ENCODE peak calls at places on chromosomes 2 and 18, in eight cellular contexts. V is upper lobe of left lung, Z is H1, D is SK-N-SH, M is K562, J is spleen, B is endothelial cell of umbilical vein, X is esophagus muscularis mucosa. H is an unnamed sample. For H3K9me3, the result is how much of the 10 kb centered on the place peaks cover.

GRCh38 chr2:78029392-78029995 is 507.3 kb upstream of the LRRTM4 start:
- DNase-seq in V (no peak), Z (peak), D (no peak), M (no peak), J (no peak), B (no peak), X (no peak), H (no peak)

GRCh38 chr2:168814939-168815907 is 12.8 kb downstream of the NOSTRIN start:
- DNase-seq in V (no peak), Z (no peak), D (no peak), M (no peak), J (no peak), B (no peak), X (no peak), H (no peak)

GRCh38 chr2:27842894-27843293 is 47.3 kb downstream of the RBKS start:
- DNase-seq in V (no peak), Z (no peak), D (no peak), M (no peak), J (no peak), B (no peak), X (no peak), H (no peak)

GRCh38 chr2:98502556-98503335 is 58.1 kb downstream of the INPP4A start:
- DNase-seq in V (no peak), Z (no peak), D (no peak), M (no peak), J (no peak), B (peak), X (no peak), H (no peak)

GRCh38 chr2:147061269-147061668 is 783.6 kb upstream of the ACVR2A start:
- DNase-seq in V (no peak), Z (no peak), D (no peak), M (no peak), J (no peak), B (no peak), X (no peak), H (no peak)

GRCh38 chr18:2173464-2173863 is 397.8 kb downstream of the METTL4 start:
- DNase-seq in V (no peak), Z (no peak), D (no peak), M (no peak), J (no peak), B (peak), X (no peak), H (peak)

GRCh38 chr2:121006783-121007489 is 271.3 kb downstream of the GLI2 start:
- DNase-seq in V (no peak), Z (no peak), D (no peak), M (no peak), J (no peak), B (no peak), X (peak), H (no peak)

GRCh38 chr2:143981428-143981827 is 538.5 kb downstream of the ZEB2 start:
- DNase-seq in V (no peak), Z (no peak), D (no peak), M (no peak), J (no peak), B (no peak), X (no peak), H (no peak)

GRCh38 chr2:27221166-27221565 is 4.0 kb downstream of the CAD start:
- DNase-seq in V (no peak), Z (no peak), D (no peak), M (no peak), J (no peak), B (no peak), X (no peak), H (no peak)

GRCh38 chr2:168753765-168754334 is 48.6 kb upstream of the NOSTRIN start:
- DNase-seq in V (no peak), Z (no peak), D (no peak), M (no peak), J (no peak), B (no peak), X (no peak), H (no peak)

GRCh38 chr2:191386938-191387536 is 141.8 kb downstream of the MYO1B start:
- DNase-seq in V (no peak), Z (no peak), D (no peak), M (no peak), J (no peak), B (peak), X (no peak), H (no peak)

GRCh38 chr2:74092236-74092635 is 55.5 kb downstream of the BOLA3 start:
- DNase-seq in V (no peak), Z (peak), D (no peak), M (no peak), J (no peak), B (no peak), X (no peak), H (no peak)

GRCh38 chr2:151946856-151947523 is 118.8 kb upstream of the ARL5A start:
- DNase-seq in V (no peak), Z (peak), D (peak), M (peak), J (no peak), B (peak), X (no peak), H (no peak)

GRCh38 chr2:174059875-174060226 is 94.7 kb upstream of the SP3 start:
- DNase-seq in V (no peak), Z (no peak), D (no peak), M (no peak), J (no peak), B (no peak), X (no peak), H (no peak)

GRCh38 chr2:239678666-239679296 is 278.0 kb upstream of the HDAC4 start:
- DNase-seq in V (no peak), Z (no peak), D (no peak), M (no peak), J (no peak), B (no peak), X (no peak), H (no peak)

GRCh38 chr2:190947139-190947538 is 66.5 kb downstream of the GLS start:
- DNase-seq in V (no peak), Z (no peak), D (peak), M (no peak), J (no peak), B (peak), X (no peak), H (no peak)

GRCh38 chr2:24214880-24215279 is 40.0 kb downstream of the FAM228A start:
- DNase-seq in V (no peak), Z (no peak), D (no peak), M (no peak), J (no peak), B (no peak), X (no peak), H (no peak)

GRCh38 chr2:127386246-127386645 is 1.5 kb downstream of the MAP3K2 start:
- DNase-seq in V (no peak), Z (no peak), D (no peak), M (no peak), J (no peak), B (no peak), X (no peak), H (no peak)

GRCh38 chr2:208373460-208374089 is 33.0 kb upstream of the PTH2R start:
- DNase-seq in V (no peak), Z (no peak), D (peak), M (peak), J (no peak), B (peak), X (no peak), H (no peak)

GRCh38 chr2:47243596-47244323 is 88.7 kb upstream of the STPG4 start:
- DNase-seq in V (no peak), Z (no peak), D (peak), M (no peak), J (no peak), B (no peak), X (no peak), H (no peak)

GRCh38 chr2:158931577-158931976 is 36.9 kb upstream of the TANC1 start:
- DNase-seq in V (no peak), Z (no peak), D (no peak), M (no peak), J (no peak), B (peak), X (no peak), H (no peak)

GRCh38 chr2:210158236-210158635 is 13.0 kb downstream of the KANSL1L start:
- DNase-seq in V (no peak), Z (no peak), D (no peak), M (no peak), J (no peak), B (no peak), X (no peak), H (no peak)

GRCh38 chr2:201126308-201127127 is 10.6 kb downstream of the CFLAR start:
- DNase-seq in V (no peak), Z (no peak), D (no peak), M (no peak), J (no peak), B (peak), X (no peak), H (no peak)

GRCh38 chr2:215833531-215834162 is 179.7 kb downstream of the MREG start:
- DNase-seq in V (no peak), Z (no peak), D (no peak), M (peak), J (no peak), B (peak), X (peak), H (no peak)

DNA sequence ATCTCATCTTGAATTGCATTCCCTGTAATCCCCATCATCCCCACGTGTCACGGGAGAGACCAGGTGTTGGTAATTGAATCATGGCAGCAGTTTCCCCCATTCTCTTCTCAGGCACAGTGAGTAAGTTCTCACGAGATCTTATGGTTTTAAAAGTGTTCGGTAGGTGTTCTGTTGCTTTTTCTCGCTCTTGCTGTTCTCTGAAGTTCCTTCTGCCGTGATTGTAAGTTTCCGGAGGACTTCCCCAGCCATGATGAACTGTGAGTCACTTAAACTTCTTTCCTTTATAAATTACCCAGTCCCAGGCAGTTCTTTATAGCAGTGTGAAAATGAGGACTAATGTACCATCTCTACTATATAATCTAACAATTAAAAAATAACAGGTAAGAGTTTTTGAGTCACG is 409.9 kb upstream of the NRXN1 start:
- DNase-seq in V (no peak), Z (no peak), D (no peak), M (no peak), J (no peak), B (peak), X (no peak), H (no peak)
- H3K9me3 ChIP-seq in V (under half), Z (under half), D (under half), M (under half), J (under half), B (under half), X (under half), H (under half)

GRCh38 chr18:78113445-78113844 is 863.8 kb downstream of the GALR1 start:
- DNase-seq in V (no peak), Z (no peak), D (no peak), M (no peak), J (no peak), B (no peak), X (no peak), H (no peak)
- TF ChIP-seq POLR2AphosphoS5 in V (no peak), Z (no peak), D (no peak), M (no peak), J (no peak), B (no peak), X (no peak), H (no peak)

GRCh38 chr2:54588244-54588899 is 132.2 kb downstream of the SPTBN1 start:
- DNase-seq in V (no peak), Z (no peak), D (no peak), M (no peak), J (no peak), B (no peak), X (no peak), H (no peak)
- H3K4me3 ChIP-seq in V (no peak), Z (no peak), D (no peak), M (no peak), J (no peak), B (no peak), X (no peak), H (no peak)

GRCh38 chr2:233448565-233448964 is 94.3 kb downstream of the DGKD start:
- DNase-seq in V (no peak), Z (no peak), D (no peak), M (no peak), J (peak), B (no peak), X (no peak), H (no peak)

GRCh38 chr2:233446616-233447305 is 92.5 kb downstream of the DGKD start:
- DNase-seq in V (peak), Z (no peak), D (no peak), M (no peak), J (peak), B (no peak), X (no peak), H (no peak)

GRCh38 chr2:233446121-233446520 is 91.8 kb downstream of the DGKD start:
- DNase-seq in V (no peak), Z (no peak), D (no peak), M (no peak), J (peak), B (no peak), X (no peak), H (no peak)

GRCh38 chr2:233448220-233448559 is 93.9 kb downstream of the DGKD start:
- DNase-seq in V (no peak), Z (no peak), D (no peak), M (peak), J (peak), B (peak), X (no peak), H (no peak)

DNA sequence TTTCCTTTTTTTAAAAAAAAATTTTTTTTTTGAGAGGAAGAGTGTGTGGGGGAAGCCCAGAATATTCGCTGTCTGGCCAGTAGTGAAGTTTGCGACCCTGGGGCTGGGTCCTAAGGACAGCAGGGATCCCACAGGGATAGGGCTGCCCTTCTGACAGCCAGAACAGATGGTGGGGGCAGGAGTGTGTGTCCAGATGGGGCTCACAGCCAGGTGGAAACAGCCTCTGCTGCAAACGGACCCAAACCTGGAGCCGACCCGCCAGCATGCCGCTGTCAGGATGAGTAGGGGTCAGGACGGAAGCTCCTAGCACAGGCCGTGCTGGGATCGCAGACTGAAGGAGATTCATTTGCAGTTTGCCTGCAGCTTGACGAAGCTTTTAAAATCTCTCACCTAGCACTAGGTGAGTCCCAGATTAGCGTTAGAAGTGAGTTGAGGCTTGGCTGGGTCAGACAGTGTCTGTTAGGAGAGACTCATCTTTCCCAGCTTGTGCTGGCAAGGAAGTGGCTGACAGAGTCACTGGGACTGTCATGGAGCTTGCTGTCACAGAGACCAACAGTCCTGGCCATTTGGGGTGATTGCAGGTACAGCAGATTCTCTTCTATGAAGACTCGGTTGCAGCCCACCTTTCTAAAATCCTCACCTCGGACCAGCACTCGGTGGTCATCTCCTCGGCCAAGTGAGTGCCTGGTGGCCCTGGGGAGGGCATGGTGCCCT is 93.4 kb downstream of the DGKD start:
- DNase-seq in V (no peak), Z (no peak), D (no peak), M (no peak), J (peak), B (no peak), X (no peak), H (no peak)
- H3K9me3 ChIP-seq in V (under half), Z (under half), D (under half), M (under half), J (under half), B (under half), X (under half), H (under half)

H was measured in stomach.